ENCODE peak calls at places on chromosome 9, in seven cellular contexts. Z is stomach, O is BE2C, I is pancreas, E is aorta, N is A549, C is IMR-90. W is an unnamed sample. For H3K4me1 and H3K9me3, the result is how much of the 10 kb centered on the place peaks cover.

GRCh38 chr9:14945351-14945750 is 35.1 kb upstream of the FREM1 start:
- DNase-seq in C (no peak), N (no peak), E (no peak), O (no peak), I (no peak), Z (no peak), W (no peak)

GRCh38 chr9:97755618-97756267 is 58.6 kb upstream of the XPA start:
- DNase-seq in I (no peak), N (no peak), C (no peak), O (no peak), Z (no peak), E (no peak), W (no peak)

GRCh38 chr9:124513374-124513994 is 6.3 kb upstream of the NR5A1 start:
- DNase-seq in Z (no peak), C (no peak), N (no peak), I (no peak), E (peak), O (no peak), W (peak)

GRCh38 chr9:17578911-17579793 is at the start of gene SH3GL2:
- DNase-seq in I (peak), O (peak), N (peak), C (peak), E (no peak), Z (peak), W (peak)

GRCh38 chr9:84300271-84300670 is 40.3 kb downstream of the SLC28A3 start:
- DNase-seq in N (no peak), I (no peak), O (no peak), Z (no peak), C (peak), E (no peak), W (no peak)

GRCh38 chr9:4680750-4681149 is 1.4 kb downstream of the CDC37L1 start:
- DNase-seq in N (no peak), C (peak), I (no peak), O (no peak), Z (no peak), E (no peak), W (peak)

GRCh38 chr9:27835286-27835685 is 262.0 kb upstream of the C9orf72 start:
- DNase-seq in N (no peak), E (no peak), Z (no peak), O (no peak), C (no peak), I (peak), W (no peak)

GRCh38 chr9:73116030-73116429 is 35.6 kb upstream of the ANXA1 start:
- DNase-seq in E (no peak), Z (no peak), C (peak), I (no peak), O (no peak), N (no peak), W (peak)

GRCh38 chr9:95447660-95448420 is 68.9 kb downstream of the PTCH1 start:
- DNase-seq in E (no peak), N (no peak), I (no peak), C (no peak), O (no peak), Z (no peak), W (no peak)

GRCh38 chr9:95444160-95444559 is 72.6 kb downstream of the PTCH1 start:
- DNase-seq in E (no peak), Z (no peak), O (no peak), N (no peak), I (no peak), C (no peak), W (no peak)

GRCh38 chr9:95449016-95449415 is 67.8 kb downstream of the PTCH1 start:
- DNase-seq in E (no peak), C (no peak), O (no peak), I (peak), N (no peak), Z (no peak), W (no peak)

GRCh38 chr9:95446984-95447383 is 69.8 kb downstream of the PTCH1 start:
- DNase-seq in O (no peak), N (no peak), C (no peak), I (peak), E (no peak), Z (no peak), W (no peak)

GRCh38 chr9:95446259-95446658 is 70.5 kb downstream of the PTCH1 start:
- DNase-seq in N (no peak), C (no peak), E (no peak), O (no peak), I (no peak), Z (no peak), W (no peak)
- H3K4me1 ChIP-seq in N (under half), C (under half), E (under half), O (under half), I (under half), Z (under half), W (under half)

GRCh38 chr9:23606107-23606506 is 219.9 kb downstream of the ELAVL2 start:
- DNase-seq in N (no peak), C (no peak), Z (no peak), I (no peak), E (no peak), O (no peak), W (no peak)
- H3K9me3 ChIP-seq in N (under half), C (under half), Z (under half), I (under half), E (under half), O (under half), W (under half)

GRCh38 chr9:133250741-133251170 is 24.2 kb downstream of the ABO start:
- DNase-seq in N (no peak), C (no peak), O (no peak), I (no peak), E (no peak), Z (no peak), W (no peak)
- H3K4me1 ChIP-seq in N (under half), C (under half), O (under half), I (under half), E (under half), Z (under half), W (under half)

GRCh38 chr9:93731963-93732362 is 155.6 kb downstream of the PHF2 start:
- DNase-seq in C (no peak), Z (no peak), O (no peak), I (no peak), E (no peak), N (no peak), W (no peak)

GRCh38 chr9:93726147-93726546 is 149.8 kb downstream of the PHF2 start:
- DNase-seq in C (no peak), N (no peak), I (no peak), E (no peak), O (no peak), Z (no peak), W (no peak)

GRCh38 chr9:93730213-93730612 is 153.8 kb downstream of the PHF2 start:
- DNase-seq in I (no peak), N (no peak), Z (no peak), C (no peak), E (no peak), O (no peak), W (no peak)

GRCh38 chr9:93725382-93725781 is 149.0 kb downstream of the PHF2 start:
- DNase-seq in O (no peak), I (no peak), E (no peak), C (no peak), N (no peak), Z (no peak), W (no peak)

DNA sequence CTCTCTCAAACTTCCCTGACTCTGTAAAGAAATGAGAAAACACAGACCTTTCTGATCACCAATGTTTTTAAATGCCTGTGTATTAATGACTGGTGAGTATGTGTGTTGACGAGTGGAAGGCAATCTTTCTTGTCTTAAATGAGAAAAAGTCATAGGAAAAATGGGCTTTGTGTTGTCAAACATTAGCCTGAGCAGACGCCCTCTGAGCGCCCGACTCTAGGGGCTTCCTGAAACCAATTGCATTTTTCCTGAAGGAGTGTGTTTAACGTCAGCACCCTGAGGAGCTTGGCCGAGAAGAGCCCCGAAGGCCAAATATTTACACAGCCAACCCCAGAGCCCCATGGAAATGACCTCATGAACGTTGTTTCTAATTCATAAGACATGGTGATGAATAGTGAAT is 154.3 kb downstream of the PHF2 start:
- DNase-seq in I (no peak), C (no peak), Z (no peak), E (no peak), N (no peak), O (no peak), W (no peak)
- H3K9me3 ChIP-seq in I (under half), C (under half), Z (under half), E (under half), N (under half), O (under half), W (under half)

DNA sequence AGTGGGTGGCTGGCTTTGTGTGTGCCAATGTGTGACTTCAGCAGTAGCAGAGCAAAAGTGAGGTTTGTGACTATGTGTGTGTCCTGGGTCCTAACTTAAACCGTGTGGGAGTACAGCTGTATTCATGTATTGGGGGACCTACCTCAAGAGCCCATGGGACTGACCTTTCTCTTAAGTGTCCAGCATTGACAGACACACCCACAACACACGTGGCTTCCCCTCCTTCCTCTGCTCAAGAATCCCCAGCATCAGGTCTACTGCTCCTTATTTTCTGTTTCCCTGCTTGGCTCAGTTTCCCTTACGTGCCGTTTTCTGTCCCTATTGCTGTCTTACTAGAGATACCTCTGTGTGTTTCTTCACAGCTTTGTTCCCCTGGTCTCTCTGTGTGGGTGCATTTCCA is 623 bp downstream of the IL11RA start:
- DNase-seq in E (no peak), Z (no peak), C (no peak), N (no peak), I (no peak), O (no peak), W (peak)
- H3K4me1 ChIP-seq in E (under half), Z (half or more), C (under half), N (under half), I (under half), O (under half), W (half or more)

GRCh38 chr9:110864011-110864410 is 174.3 kb downstream of the LPAR1 start:
- DNase-seq in Z (no peak), E (no peak), C (no peak), O (no peak), N (no peak), I (no peak), W (no peak)
- H3K9me3 ChIP-seq in Z (under half), E (under half), C (under half), O (under half), N (under half), I (under half), W (under half)

GRCh38 chr9:131395745-131396479 is 2.0 kb downstream of the PRRC2B start:
- DNase-seq in Z (no peak), I (no peak), O (no peak), E (no peak), C (no peak), N (no peak), W (no peak)
- H3K4me1 ChIP-seq in Z (half or more), I (under half), O (under half), E (under half), C (under half), N (half or more), W (half or more)

GRCh38 chr9:137971477-137972138 is 94.0 kb downstream of the CACNA1B start:
- DNase-seq in C (no peak), N (no peak), E (peak), O (no peak), I (no peak), Z (peak), W (no peak)
- H3K9me3 ChIP-seq in C (half or more), N (under half), E (under half), O (under half), I (under half), Z (under half), W (under half)

DNA sequence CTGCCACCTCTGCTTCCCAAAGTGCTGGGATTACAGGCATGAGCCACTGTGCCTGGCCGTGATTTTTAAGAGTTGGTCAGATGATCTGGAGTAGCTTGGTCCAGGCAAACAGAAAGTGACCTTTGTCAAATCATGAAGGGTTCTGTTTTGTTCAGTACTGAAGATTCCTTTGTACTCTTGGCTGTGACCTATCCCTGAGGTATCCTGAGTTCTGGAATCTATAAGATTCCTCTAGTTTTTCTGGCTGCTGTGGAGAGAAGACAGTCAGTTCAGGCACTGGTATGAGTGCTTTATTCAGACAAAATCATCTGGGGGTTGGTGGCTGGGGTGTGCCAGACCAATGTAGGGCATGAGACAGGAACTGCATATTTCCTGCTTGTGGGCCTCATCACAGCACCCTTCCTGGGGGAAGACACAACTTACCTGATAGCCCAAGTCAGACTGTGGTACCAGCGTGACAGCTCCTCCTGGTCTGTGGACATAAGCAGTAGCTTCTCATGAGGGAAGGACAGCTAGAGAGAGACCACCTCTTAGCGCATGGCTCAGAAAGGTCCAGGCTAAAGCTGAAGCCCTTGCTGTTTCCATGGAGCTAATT is 3.1 kb downstream of the ARHGEF39 start:
- DNase-seq in Z (no peak), C (no peak), N (no peak), I (no peak), E (no peak), O (no peak), W (no peak)
- H3K4me1 ChIP-seq in Z (half or more), C (under half), N (under half), I (under half), E (under half), O (under half), W (under half)

W was measured in adipocyte.